ENCODE peak calls at places on chromosomes 6 and 20, in five cellular contexts. W is memory B cell; U is NCI-H1417 treated with DMSO at 0.1 percent for 48 hours; C is stimulated activated CD4-positive, alpha-beta T cell treated with anti-CD3 and anti-CD28 coated beads, Interleukin-1b, Interleukin-23, amount 100 ng/mL, for 1 hour; E is LHCN-M2. Q is an unnamed sample.

GRCh38 chr6:12403946-12404647 is 113.9 kb downstream of the EDN1 start:
- DNase-seq in C (no peak), U (no peak), E (peak), W (no peak), Q (no peak)

GRCh38 chr6:49565855-49566254 is 15.4 kb downstream of the C6orf141 start:
- DNase-seq in C (no peak), W (no peak), U (no peak), E (no peak), Q (no peak)

GRCh38 chr6:166569206-166569605 is 17.3 kb downstream of the RAMACL start:
- DNase-seq in E (no peak), C (no peak), W (no peak), U (no peak), Q (no peak)

GRCh38 chr6:27422651-27423332 is 34.2 kb downstream of the ZNF391 start:
- DNase-seq in U (no peak), E (no peak), W (no peak), C (no peak), Q (no peak)

GRCh38 chr6:109379706-109380105 is 2.6 kb downstream of the CD164 start:
- DNase-seq in C (no peak), U (no peak), W (no peak), E (no peak), Q (no peak)

GRCh38 chr6:37946021-37946420 is 126.5 kb downstream of the ZFAND3 start:
- DNase-seq in E (no peak), C (no peak), W (no peak), U (no peak), Q (no peak)

GRCh38 chr20:35171753-35172433 is at the start of gene PROCR:
- DNase-seq in U (no peak), E (peak), W (no peak), C (no peak), Q (no peak)

GRCh38 chr20:34385464-34385863 is 22.4 kb downstream of the ITCH start:
- DNase-seq in W (no peak), E (no peak), U (no peak), C (no peak), Q (no peak)

GRCh38 chr6:36358235-36358915 is 21.7 kb upstream of the BNIP5 start:
- DNase-seq in U (no peak), C (no peak), W (no peak), E (peak), Q (no peak)

GRCh38 chr6:138999949-139000725 is 12.1 kb upstream of the REPS1 start:
- DNase-seq in U (peak), W (no peak), C (no peak), E (no peak), Q (no peak)

GRCh38 chr6:164982389-164982788 is 327.0 kb downstream of the C6orf118 start:
- DNase-seq in U (no peak), W (no peak), E (no peak), C (no peak), Q (no peak)

GRCh38 chr6:20061952-20062351 is 150.3 kb downstream of the MBOAT1 start:
- DNase-seq in E (no peak), U (no peak), W (no peak), C (no peak), Q (no peak)